ENCODE peak calls at places on chromosomes 1 and 21, in four cellular contexts. One of them, this sample, is unnamed.

GRCh38 chr1:177783052-177783451 is 186.8 kb downstream of the SEC16B start:
- DNase-seq in H1: peak; percentile 67
- DNase-seq in lower lobe of right lung: no peak
- DNase-seq in suprapubic skin: no peak
- DNase-seq in this sample: no peak

GRCh38 chr1:55369474-55369873 is 154.3 kb upstream of the USP24 start:
- DNase-seq in suprapubic skin: no peak
- DNase-seq in H1: no peak
- DNase-seq in lower lobe of right lung: no peak
- DNase-seq in this sample: no peak

GRCh38 chr1:75707191-75707590 is 17.3 kb upstream of the ACADM start:
- DNase-seq in lower lobe of right lung: no peak
- DNase-seq in suprapubic skin: no peak
- DNase-seq in H1: no peak
- DNase-seq in this sample: peak; percentile 32

GRCh38 chr1:1399870-1400575 is 888 bp upstream of the CCNL2 start:
- DNase-seq in H1: no peak
- DNase-seq in lower lobe of right lung: no peak
- DNase-seq in suprapubic skin: no peak
- DNase-seq in this sample: peak; percentile 37

GRCh38 chr1:1204425-1204920 is 1.9 kb downstream of the TNFRSF18 start:
- DNase-seq in H1: peak; percentile 45
- DNase-seq in suprapubic skin: no peak
- DNase-seq in lower lobe of right lung: peak; percentile 19
- DNase-seq in this sample: no peak

GRCh38 chr1:117051224-117052064 is 8.7 kb upstream of the TTF2 start:
- DNase-seq in suprapubic skin: no peak
- DNase-seq in lower lobe of right lung: peak; percentile 64
- DNase-seq in H1: no peak
- DNase-seq in this sample: no peak

GRCh38 chr1:236303675-236304074 is 21.9 kb upstream of the ERO1B start:
- DNase-seq in suprapubic skin: no peak
- DNase-seq in H1: no peak
- DNase-seq in lower lobe of right lung: no peak
- DNase-seq in this sample: no peak

GRCh38 chr1:966135-966602 is at the start of gene PLEKHN1:
- DNase-seq in suprapubic skin: no peak
- DNase-seq in lower lobe of right lung: no peak
- DNase-seq in H1: peak; percentile 79
- DNase-seq in this sample: peak; percentile 73

GRCh38 chr21:28133116-28133515 is 859.6 kb downstream of the LTN1 start:
- DNase-seq in H1: no peak
- DNase-seq in suprapubic skin: no peak
- DNase-seq in lower lobe of right lung: no peak
- DNase-seq in this sample: no peak

GRCh38 chr1:116951175-116951935 is 41.6 kb downstream of the PTGFRN start:
- DNase-seq in H1: peak; percentile 32
- DNase-seq in lower lobe of right lung: no peak
- DNase-seq in suprapubic skin: peak; percentile 81
- DNase-seq in this sample: no peak

GRCh38 chr1:27316860-27317259 is 5.1 kb upstream of the TMEM222 start:
- DNase-seq in suprapubic skin: no peak
- DNase-seq in lower lobe of right lung: no peak
- DNase-seq in H1: no peak
- DNase-seq in this sample: no peak

GRCh38 chr1:12047120-12047876 is 15.8 kb upstream of the TNFRSF8 start:
- DNase-seq in lower lobe of right lung: no peak
- DNase-seq in H1: no peak
- DNase-seq in suprapubic skin: no peak
- DNase-seq in this sample: no peak

GRCh38 chr1:48055854-48056253 is 58.7 kb upstream of the TRABD2B start:
- DNase-seq in suprapubic skin: no peak
- DNase-seq in lower lobe of right lung: no peak
- DNase-seq in H1: peak; percentile 58
- DNase-seq in this sample: peak; percentile 8

GRCh38 chr1:28329395-28330153 is 734 bp downstream of the MED18 start:
- DNase-seq in lower lobe of right lung: peak; percentile 60
- DNase-seq in H1: peak; percentile 56
- DNase-seq in suprapubic skin: peak; percentile 71
- DNase-seq in this sample: peak; percentile 39

GRCh38 chr1:151475175-151475574 is 15.9 kb upstream of the POGZ start:
- DNase-seq in suprapubic skin: no peak
- DNase-seq in lower lobe of right lung: no peak
- DNase-seq in H1: no peak
- DNase-seq in this sample: no peak

GRCh38 chr1:227388771-227389170 is 70.5 kb upstream of the CDC42BPA start:
- DNase-seq in H1: no peak
- DNase-seq in lower lobe of right lung: no peak
- DNase-seq in suprapubic skin: no peak
- DNase-seq in this sample: no peak

GRCh38 chr1:116763116-116763786 is 9.0 kb downstream of the CD2 start:
- DNase-seq in H1: peak; percentile 29
- DNase-seq in lower lobe of right lung: no peak
- DNase-seq in suprapubic skin: no peak
- DNase-seq in this sample: no peak

GRCh38 chr21:29323189-29323588 is 24.5 kb downstream of the BACH1 start:
- DNase-seq in H1: no peak
- DNase-seq in lower lobe of right lung: no peak
- DNase-seq in suprapubic skin: no peak
- DNase-seq in this sample: no peak

GRCh38 chr1:150551784-150552691 is 2.8 kb downstream of the ADAMTSL4 start:
- DNase-seq in H1: no peak
- DNase-seq in lower lobe of right lung: peak; percentile 92
- DNase-seq in suprapubic skin: peak; percentile 96
- DNase-seq in this sample: peak; percentile 85

GRCh38 chr1:56436338-56436695 is 143.0 kb downstream of the PLPP3 start:
- DNase-seq in H1: no peak
- DNase-seq in lower lobe of right lung: no peak
- DNase-seq in suprapubic skin: no peak
- DNase-seq in this sample: no peak

GRCh38 chr1:65825736-65826135 is 33.0 kb downstream of the PDE4B start:
- DNase-seq in H1: no peak
- DNase-seq in lower lobe of right lung: no peak
- DNase-seq in suprapubic skin: no peak
- DNase-seq in this sample: no peak

GRCh38 chr21:32946654-32947053 is 79.1 kb upstream of the OLIG2 start:
- DNase-seq in lower lobe of right lung: no peak
- DNase-seq in H1: no peak
- DNase-seq in suprapubic skin: no peak
- DNase-seq in this sample: no peak

GRCh38 chr21:34180826-34181359 is 107.5 kb downstream of the MRPS6 start:
- DNase-seq in lower lobe of right lung: no peak
- DNase-seq in suprapubic skin: no peak
- DNase-seq in H1: no peak
- DNase-seq in this sample: no peak

GRCh38 chr1:48493970-48494769 is 22.2 kb upstream of the SPATA6 start:
- DNase-seq in lower lobe of right lung: no peak
- DNase-seq in suprapubic skin: no peak
- DNase-seq in H1: no peak
- DNase-seq in this sample: peak; percentile 5

GRCh38 chr1:191615422-191615821 is 542.8 kb upstream of the RGS18 start:
- DNase-seq in suprapubic skin: no peak
- DNase-seq in lower lobe of right lung: no peak
- DNase-seq in H1: no peak
- DNase-seq in this sample: no peak

GRCh38 chr1:116972676-116973035 is 28.9 kb upstream of the CD101 start:
- DNase-seq in suprapubic skin: no peak
- DNase-seq in H1: no peak
- DNase-seq in lower lobe of right lung: no peak
- DNase-seq in this sample: no peak

GRCh38 chr21:17921579-17922530 is 102.7 kb upstream of the C21orf91 start:
- DNase-seq in H1: no peak
- DNase-seq in suprapubic skin: no peak
- DNase-seq in lower lobe of right lung: no peak
- DNase-seq in this sample: no peak

GRCh38 chr1:226086776-226087175 is 24.3 kb downstream of the H3-3A start:
- DNase-seq in suprapubic skin: no peak
- DNase-seq in H1: no peak
- DNase-seq in lower lobe of right lung: no peak
- DNase-seq in this sample: no peak

GRCh38 chr1:56501888-56502287 is 77.5 kb downstream of the PLPP3 start:
- DNase-seq in suprapubic skin: no peak
- DNase-seq in lower lobe of right lung: no peak
- DNase-seq in H1: no peak
- DNase-seq in this sample: no peak

GRCh38 chr21:15058718-15059316 is 6.0 kb downstream of the NRIP1 start:
- DNase-seq in suprapubic skin: no peak
- DNase-seq in lower lobe of right lung: no peak
- DNase-seq in H1: no peak
- DNase-seq in this sample: no peak

GRCh38 chr1:7069888-7070287 is 284.6 kb downstream of the CAMTA1 start:
- DNase-seq in suprapubic skin: no peak
- DNase-seq in lower lobe of right lung: no peak
- DNase-seq in H1: peak; percentile 70
- DNase-seq in this sample: no peak

GRCh38 chr1:209652873-209653401 is 712 bp upstream of the LAMB3 start:
- DNase-seq in H1: peak; percentile 65
- DNase-seq in lower lobe of right lung: peak; percentile 92
- DNase-seq in suprapubic skin: peak; percentile 90
- DNase-seq in this sample: peak; percentile 93

GRCh38 chr1:112743174-112744018 is 28.3 kb upstream of the PPM1J start:
- DNase-seq in lower lobe of right lung: no peak
- DNase-seq in H1: peak; percentile 71
- DNase-seq in suprapubic skin: no peak
- DNase-seq in this sample: no peak

GRCh38 chr1:192635041-192635440 is 906 bp upstream of the RGS13 start:
- DNase-seq in H1: no peak
- DNase-seq in suprapubic skin: no peak
- DNase-seq in lower lobe of right lung: no peak
- DNase-seq in this sample: no peak

GRCh38 chr21:37139154-37139553 is 66.1 kb downstream of the TTC3 start:
- DNase-seq in H1: no peak
- DNase-seq in suprapubic skin: no peak
- DNase-seq in lower lobe of right lung: no peak
- DNase-seq in this sample: no peak

GRCh38 chr1:147912553-147912952 is 10.0 kb downstream of the GJA8 start:
- DNase-seq in lower lobe of right lung: no peak
- DNase-seq in H1: no peak
- DNase-seq in suprapubic skin: no peak
- DNase-seq in this sample: no peak

GRCh38 chr1:233151850-233152249 is 143.7 kb downstream of the PCNX2 start:
- DNase-seq in suprapubic skin: no peak
- DNase-seq in H1: no peak
- DNase-seq in lower lobe of right lung: no peak
- DNase-seq in this sample: no peak

GRCh38 chr1:14724234-14724633 is 125.7 kb downstream of the KAZN start:
- DNase-seq in lower lobe of right lung: no peak
- DNase-seq in suprapubic skin: no peak
- DNase-seq in H1: no peak
- DNase-seq in this sample: no peak

GRCh38 chr1:201328576-201328975 is 45.3 kb downstream of the PKP1 start:
- DNase-seq in H1: no peak
- DNase-seq in suprapubic skin: peak; percentile 32
- DNase-seq in lower lobe of right lung: peak; percentile 1
- DNase-seq in this sample: no peak

DNA sequence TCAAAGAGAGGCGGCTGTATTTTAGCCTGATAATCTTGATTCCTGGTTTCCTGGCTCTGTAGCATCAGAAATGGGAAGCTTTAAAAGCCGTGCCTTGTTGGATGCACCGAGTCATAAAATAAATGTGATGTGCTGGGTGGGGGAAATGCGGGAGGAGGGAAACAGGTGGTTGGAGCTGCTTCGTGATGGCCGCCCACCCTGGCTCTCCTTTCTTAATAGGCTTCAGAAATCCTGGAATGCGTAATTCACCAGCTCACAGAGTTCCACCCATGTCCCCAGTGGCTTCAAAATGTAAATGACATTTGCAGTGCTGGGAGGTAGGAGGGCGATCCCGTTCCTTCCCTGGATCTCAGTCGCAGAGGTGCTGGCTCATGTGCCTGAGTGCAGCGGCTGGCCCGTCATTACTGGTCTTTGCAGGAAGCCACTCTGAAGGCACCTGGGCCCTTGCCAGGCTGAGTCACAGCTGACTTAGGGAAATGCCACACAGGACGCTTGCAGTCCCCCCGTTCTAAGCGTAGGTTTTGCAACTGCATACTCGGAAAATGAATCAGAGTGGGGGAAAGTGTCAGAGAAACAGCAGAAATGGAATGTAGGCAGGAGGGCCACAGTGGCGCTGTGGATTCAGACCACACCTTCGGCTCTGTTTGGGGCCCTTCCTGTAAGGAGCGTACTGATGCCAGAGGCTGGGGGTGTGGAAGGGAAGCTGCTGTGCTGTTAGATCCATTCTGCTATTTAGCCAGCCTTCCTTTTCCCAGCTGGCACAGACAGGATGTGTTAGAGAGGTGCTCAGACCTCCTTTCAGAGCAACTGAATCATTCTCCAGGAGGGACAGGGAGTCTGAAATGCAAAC is 37.6 kb downstream of the GALNT2 start:
- DNase-seq in lower lobe of right lung: peak; percentile 97
- DNase-seq in suprapubic skin: peak; percentile 98
- DNase-seq in H1: no peak
- DNase-seq in this sample: peak; percentile 56
- TF ChIP-seq CTCF in lower lobe of right lung: no peak
- TF ChIP-seq CTCF in suprapubic skin: no peak
- TF ChIP-seq CTCF in H1: no peak
- TF ChIP-seq CTCF in this sample: no peak

GRCh38 chr1:180384606-180385005 is 117.8 kb downstream of the ACBD6 start:
- DNase-seq in lower lobe of right lung: no peak
- DNase-seq in suprapubic skin: no peak
- DNase-seq in H1: no peak
- DNase-seq in this sample: no peak
- H3K9me3 ChIP-seq in lower lobe of right lung: peaks cover 48% of the 10 kb centered on the region
- H3K9me3 ChIP-seq in suprapubic skin: peaks cover 26% of the 10 kb centered on the region
- H3K9me3 ChIP-seq in H1: peaks cover 5% of the 10 kb centered on the region
- H3K9me3 ChIP-seq in this sample: peaks cover 37% of the 10 kb centered on the region

GRCh38 chr1:21868482-21868881 is 56.4 kb downstream of the LDLRAD2 start:
- DNase-seq in suprapubic skin: no peak
- DNase-seq in lower lobe of right lung: no peak
- DNase-seq in H1: no peak
- DNase-seq in this sample: no peak
- H3K27me3 ChIP-seq in suprapubic skin: no peaks in the 10 kb centered on the region
- H3K27me3 ChIP-seq in lower lobe of right lung: no peaks in the 10 kb centered on the region
- H3K27me3 ChIP-seq in H1: no peaks in the 10 kb centered on the region
- H3K27me3 ChIP-seq in this sample: no peaks in the 10 kb centered on the region

DNA sequence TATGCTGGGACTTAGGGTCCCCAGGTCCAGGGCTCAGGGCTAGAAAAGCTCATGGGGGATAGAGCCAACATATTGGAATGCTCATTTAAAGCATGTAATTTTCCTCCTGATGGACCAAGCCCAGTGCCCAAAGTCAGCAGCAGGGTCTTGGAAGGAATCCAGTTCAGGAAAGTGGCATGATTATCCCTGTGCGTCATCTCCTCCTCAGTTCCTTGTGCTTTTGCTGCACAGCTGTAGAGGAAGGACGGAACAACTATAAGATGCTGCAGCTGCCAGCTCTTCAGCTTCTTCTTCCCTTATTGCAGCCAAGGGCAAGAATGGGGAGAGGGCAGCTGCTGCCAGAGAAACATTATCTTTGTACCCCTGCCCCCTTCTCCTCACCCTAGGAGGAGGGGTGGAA is 58.4 kb downstream of the OVGP1 start:
- DNase-seq in suprapubic skin: no peak
- DNase-seq in lower lobe of right lung: no peak
- DNase-seq in H1: no peak
- DNase-seq in this sample: no peak
- TF ChIP-seq CTCF in suprapubic skin: no peak
- TF ChIP-seq CTCF in lower lobe of right lung: no peak
- TF ChIP-seq CTCF in H1: no peak
- TF ChIP-seq CTCF in this sample: no peak

GRCh38 chr1:38031513-38031866 is 15.1 kb downstream of the POU3F1 start:
- DNase-seq in lower lobe of right lung: no peak
- DNase-seq in H1: no peak
- DNase-seq in suprapubic skin: no peak
- DNase-seq in this sample: no peak
- H3K9me3 ChIP-seq in lower lobe of right lung: no peaks in the 10 kb centered on the region
- H3K9me3 ChIP-seq in H1: no peaks in the 10 kb centered on the region
- H3K9me3 ChIP-seq in suprapubic skin: no peaks in the 10 kb centered on the region
- H3K9me3 ChIP-seq in this sample: no peaks in the 10 kb centered on the region